ENCODE peak calls at places on chromosomes 16 and 17, in four cellular contexts. One of them, this sample, is unnamed.

GRCh38 chr17:59856859-59857794 is 35.6 kb downstream of the TUBD1 start:
- DNase-seq in brain microvascular endothelial cell: no peak
- DNase-seq in prostate gland: no peak
- DNase-seq in astrocyte: no peak
- DNase-seq in this sample: no peak

GRCh38 chr16:85309656-85310587 is 197.7 kb upstream of the CIBAR2 start:
- DNase-seq in brain microvascular endothelial cell: no peak
- DNase-seq in astrocyte: no peak
- DNase-seq in prostate gland: no peak
- DNase-seq in this sample: peak; percentile 87

GRCh38 chr17:47760409-47761140 is 27.5 kb downstream of the TBX21 start:
- DNase-seq in prostate gland: no peak
- DNase-seq in brain microvascular endothelial cell: no peak
- DNase-seq in astrocyte: no peak
- DNase-seq in this sample: no peak

GRCh38 chr16:76665571-76666275 is 388.5 kb downstream of the CNTNAP4 start:
- DNase-seq in astrocyte: no peak
- DNase-seq in prostate gland: no peak
- DNase-seq in brain microvascular endothelial cell: no peak
- DNase-seq in this sample: no peak

GRCh38 chr16:20611350-20611902 is 35.3 kb upstream of the ACSM2B start:
- DNase-seq in prostate gland: no peak
- DNase-seq in astrocyte: no peak
- DNase-seq in brain microvascular endothelial cell: no peak
- DNase-seq in this sample: no peak

GRCh38 chr16:7746971-7747370 is 414.3 kb downstream of the RBFOX1 start:
- DNase-seq in prostate gland: no peak
- DNase-seq in astrocyte: no peak
- DNase-seq in brain microvascular endothelial cell: no peak
- DNase-seq in this sample: no peak

GRCh38 chr17:82228842-82229685 is at the start of gene SLC16A3:
- DNase-seq in astrocyte: peak; percentile 48
- DNase-seq in brain microvascular endothelial cell: no peak
- DNase-seq in prostate gland: no peak
- DNase-seq in this sample: no peak

GRCh38 chr16:72481419-72481818 is 309.5 kb upstream of the PMFBP1 start:
- DNase-seq in astrocyte: no peak
- DNase-seq in prostate gland: no peak
- DNase-seq in brain microvascular endothelial cell: peak; percentile 14
- DNase-seq in this sample: no peak

GRCh38 chr17:40373324-40373723 is 8.8 kb upstream of the GJD3 start:
- DNase-seq in astrocyte: peak; percentile 7
- DNase-seq in brain microvascular endothelial cell: peak; percentile 15
- DNase-seq in prostate gland: no peak
- DNase-seq in this sample: no peak

GRCh38 chr16:28187595-28188004 is 24.2 kb downstream of the XPO6 start:
- DNase-seq in brain microvascular endothelial cell: no peak
- DNase-seq in astrocyte: no peak
- DNase-seq in prostate gland: no peak
- DNase-seq in this sample: no peak

GRCh38 chr17:81253358-81254131 is 14.4 kb downstream of the NDUFAF8 start:
- DNase-seq in brain microvascular endothelial cell: peak; percentile 27
- DNase-seq in astrocyte: no peak
- DNase-seq in prostate gland: peak; percentile 37
- DNase-seq in this sample: no peak

GRCh38 chr16:50842589-50842988 is 100.7 kb downstream of the CYLD start:
- DNase-seq in brain microvascular endothelial cell: no peak
- DNase-seq in astrocyte: peak; percentile 26
- DNase-seq in prostate gland: no peak
- DNase-seq in this sample: no peak

GRCh38 chr17:38322156-38322779 is 21.5 kb downstream of the GPR179 start:
- DNase-seq in brain microvascular endothelial cell: peak; percentile 33
- DNase-seq in prostate gland: no peak
- DNase-seq in astrocyte: peak; percentile 13
- DNase-seq in this sample: peak; percentile 67

GRCh38 chr17:74852237-74853047 is 7.2 kb downstream of the GRIN2C start:
- DNase-seq in prostate gland: no peak
- DNase-seq in brain microvascular endothelial cell: no peak
- DNase-seq in astrocyte: no peak
- DNase-seq in this sample: no peak

GRCh38 chr17:8867361-8867981 is at the start of gene PIK3R6:
- DNase-seq in prostate gland: no peak
- DNase-seq in brain microvascular endothelial cell: no peak
- DNase-seq in astrocyte: no peak
- DNase-seq in this sample: no peak

GRCh38 chr17:45221997-45222272 is 250 bp downstream of the FMNL1 start:
- DNase-seq in prostate gland: no peak
- DNase-seq in astrocyte: no peak
- DNase-seq in brain microvascular endothelial cell: no peak
- DNase-seq in this sample: no peak

GRCh38 chr16:75758215-75758614 is 31.9 kb upstream of the CPHXL start:
- DNase-seq in prostate gland: no peak
- DNase-seq in astrocyte: peak; percentile 79
- DNase-seq in brain microvascular endothelial cell: peak; percentile 45
- DNase-seq in this sample: no peak

GRCh38 chr17:59331929-59332889 is 754 bp downstream of the YPEL2 start:
- DNase-seq in prostate gland: peak; percentile 23
- DNase-seq in astrocyte: no peak
- DNase-seq in brain microvascular endothelial cell: no peak
- DNase-seq in this sample: no peak

GRCh38 chr17:81553616-81554181 is 1.5 kb upstream of the FAAP100 start:
- DNase-seq in prostate gland: no peak
- DNase-seq in astrocyte: peak; percentile 97
- DNase-seq in brain microvascular endothelial cell: peak; percentile 88
- DNase-seq in this sample: no peak

GRCh38 chr16:70573451-70574121 is 50.0 kb downstream of the SF3B3 start:
- DNase-seq in prostate gland: peak; percentile 52
- DNase-seq in astrocyte: peak; percentile 93
- DNase-seq in brain microvascular endothelial cell: peak; percentile 93
- DNase-seq in this sample: no peak

GRCh38 chr16:87581867-87582220 is 20.5 kb upstream of the JPH3 start:
- DNase-seq in astrocyte: peak; percentile 97
- DNase-seq in brain microvascular endothelial cell: peak; percentile 98
- DNase-seq in prostate gland: peak; percentile 12
- DNase-seq in this sample: no peak

GRCh38 chr16:29702307-29702706 is 23.3 kb downstream of the QPRT start:
- DNase-seq in prostate gland: no peak
- DNase-seq in astrocyte: no peak
- DNase-seq in brain microvascular endothelial cell: no peak
- DNase-seq in this sample: no peak

GRCh38 chr16:86016201-86016965 is 117.4 kb downstream of the IRF8 start:
- DNase-seq in astrocyte: peak; percentile 29
- DNase-seq in prostate gland: peak; percentile 20
- DNase-seq in brain microvascular endothelial cell: peak; percentile 34
- DNase-seq in this sample: peak; percentile 49

GRCh38 chr16:7148606-7149005 is 184.0 kb upstream of the RBFOX1 start:
- DNase-seq in prostate gland: no peak
- DNase-seq in brain microvascular endothelial cell: no peak
- DNase-seq in astrocyte: no peak
- DNase-seq in this sample: no peak

GRCh38 chr17:77117415-77117814 is 23.4 kb upstream of the SEC14L1 start:
- DNase-seq in prostate gland: no peak
- DNase-seq in astrocyte: peak; percentile 40
- DNase-seq in brain microvascular endothelial cell: no peak
- DNase-seq in this sample: no peak

GRCh38 chr17:65662166-65662565 is 100.7 kb upstream of the AXIN2 start:
- DNase-seq in prostate gland: no peak
- DNase-seq in brain microvascular endothelial cell: no peak
- DNase-seq in astrocyte: peak; percentile 59
- DNase-seq in this sample: no peak

GRCh38 chr16:47072158-47072557 is 71.6 kb downstream of the NETO2 start:
- DNase-seq in prostate gland: no peak
- DNase-seq in astrocyte: no peak
- DNase-seq in brain microvascular endothelial cell: no peak
- DNase-seq in this sample: no peak

GRCh38 chr17:43338886-43339516 is 59.8 kb upstream of the ARL4D start:
- DNase-seq in prostate gland: peak; percentile 81
- DNase-seq in brain microvascular endothelial cell: peak; percentile 56
- DNase-seq in astrocyte: no peak
- DNase-seq in this sample: peak; percentile 96

GRCh38 chr17:20706752-20707372 is 127.3 kb downstream of the CDRT15L2 start:
- DNase-seq in brain microvascular endothelial cell: no peak
- DNase-seq in astrocyte: no peak
- DNase-seq in prostate gland: peak; percentile 40
- DNase-seq in this sample: no peak

GRCh38 chr17:47252209-47252608 is 1.4 kb upstream of the ITGB3 start:
- DNase-seq in prostate gland: no peak
- DNase-seq in brain microvascular endothelial cell: no peak
- DNase-seq in astrocyte: no peak
- DNase-seq in this sample: no peak

GRCh38 chr17:42184717-42185496 is at the start of gene HCRT:
- DNase-seq in brain microvascular endothelial cell: no peak
- DNase-seq in astrocyte: no peak
- DNase-seq in prostate gland: no peak
- DNase-seq in this sample: no peak
- H3K4me3 ChIP-seq in brain microvascular endothelial cell: peak within 1 kb of the TSS; percentile 38
- H3K4me3 ChIP-seq in astrocyte: peak within 1 kb of the TSS; percentile 70
- H3K4me3 ChIP-seq in prostate gland: peak within 1 kb of the TSS; percentile 37
- H3K4me3 ChIP-seq in this sample: peak within 1 kb of the TSS; percentile 63

GRCh38 chr16:23509441-23509754 is 896 bp downstream of the GGA2 start:
- DNase-seq in brain microvascular endothelial cell: no peak
- DNase-seq in prostate gland: no peak
- DNase-seq in astrocyte: no peak
- DNase-seq in this sample: no peak
- H3K27ac ChIP-seq in brain microvascular endothelial cell: no peak overlapping the region
- H3K27ac ChIP-seq in prostate gland: peak overlapping the region; percentile 83
- H3K27ac ChIP-seq in astrocyte: no peak overlapping the region
- H3K27ac ChIP-seq in this sample: no peak overlapping the region

GRCh38 chr17:50866950-50867855 is 1.0 kb upstream of the TOB1 start:
- DNase-seq in brain microvascular endothelial cell: peak; percentile 93
- DNase-seq in astrocyte: peak; percentile 91
- DNase-seq in prostate gland: peak; percentile 98
- DNase-seq in this sample: peak; percentile 97

GRCh38 chr17:50867856-50868438 is 1.8 kb upstream of the TOB1 start:
- DNase-seq in brain microvascular endothelial cell: no peak
- DNase-seq in astrocyte: peak; percentile 75
- DNase-seq in prostate gland: no peak
- DNase-seq in this sample: no peak

GRCh38 chr17:50866261-50866949 is at the start of gene TOB1:
- DNase-seq in astrocyte: peak; percentile 92
- DNase-seq in prostate gland: peak; percentile 98
- DNase-seq in brain microvascular endothelial cell: peak; percentile 91
- DNase-seq in this sample: peak; percentile 97

GRCh38 chr17:50865868-50866260 is 290 bp downstream of the TOB1 start:
- DNase-seq in prostate gland: no peak
- DNase-seq in astrocyte: no peak
- DNase-seq in brain microvascular endothelial cell: no peak
- DNase-seq in this sample: no peak

GRCh38 chr17:50868594-50868993 is 2.4 kb upstream of the TOB1 start:
- DNase-seq in astrocyte: no peak
- DNase-seq in prostate gland: no peak
- DNase-seq in brain microvascular endothelial cell: no peak
- DNase-seq in this sample: no peak
- H3K4me3 ChIP-seq in astrocyte: no peak overlapping the region
- H3K4me3 ChIP-seq in prostate gland: peak overlapping the region; percentile 79
- H3K4me3 ChIP-seq in brain microvascular endothelial cell: no peak overlapping the region
- H3K4me3 ChIP-seq in this sample: peak overlapping the region; percentile 97

GRCh38 chr17:78764871-78765270 is 17.2 kb downstream of the CYTH1 start:
- DNase-seq in brain microvascular endothelial cell: no peak
- DNase-seq in astrocyte: no peak
- DNase-seq in prostate gland: no peak
- DNase-seq in this sample: no peak

GRCh38 chr17:78759969-78760352 is 22.1 kb downstream of the CYTH1 start:
- DNase-seq in brain microvascular endothelial cell: no peak
- DNase-seq in prostate gland: no peak
- DNase-seq in astrocyte: no peak
- DNase-seq in this sample: no peak

GRCh38 chr17:78763561-78763960 is 18.5 kb downstream of the CYTH1 start:
- DNase-seq in astrocyte: peak; percentile 72
- DNase-seq in brain microvascular endothelial cell: peak; percentile 22
- DNase-seq in prostate gland: no peak
- DNase-seq in this sample: no peak

GRCh38 chr17:78759203-78759968 is 22.7 kb downstream of the CYTH1 start:
- DNase-seq in astrocyte: peak; percentile 72
- DNase-seq in brain microvascular endothelial cell: peak; percentile 70
- DNase-seq in prostate gland: peak; percentile 58
- DNase-seq in this sample: no peak

GRCh38 chr17:78762007-78762406 is 20.1 kb downstream of the CYTH1 start:
- DNase-seq in prostate gland: no peak
- DNase-seq in astrocyte: peak; percentile 45
- DNase-seq in brain microvascular endothelial cell: no peak
- DNase-seq in this sample: no peak
- H3K27ac ChIP-seq in prostate gland: peak overlapping the region; percentile 35
- H3K27ac ChIP-seq in astrocyte: no peak overlapping the region
- H3K27ac ChIP-seq in brain microvascular endothelial cell: no peak overlapping the region
- H3K27ac ChIP-seq in this sample: no peak overlapping the region

GRCh38 chr16:24070851-24071250 is 185.3 kb upstream of the CACNG3 start:
- DNase-seq in astrocyte: peak; percentile 1
- DNase-seq in brain microvascular endothelial cell: peak; percentile 6
- DNase-seq in prostate gland: no peak
- DNase-seq in this sample: no peak

GRCh38 chr16:24071990-24072389 is 184.1 kb upstream of the CACNG3 start:
- DNase-seq in brain microvascular endothelial cell: no peak
- DNase-seq in prostate gland: no peak
- DNase-seq in astrocyte: no peak
- DNase-seq in this sample: no peak

GRCh38 chr16:24075302-24075701 is 180.8 kb upstream of the CACNG3 start:
- DNase-seq in brain microvascular endothelial cell: no peak
- DNase-seq in prostate gland: no peak
- DNase-seq in astrocyte: no peak
- DNase-seq in this sample: no peak

GRCh38 chr16:24074574-24074973 is 181.6 kb upstream of the CACNG3 start:
- DNase-seq in brain microvascular endothelial cell: no peak
- DNase-seq in prostate gland: no peak
- DNase-seq in astrocyte: no peak
- DNase-seq in this sample: no peak

DNA sequence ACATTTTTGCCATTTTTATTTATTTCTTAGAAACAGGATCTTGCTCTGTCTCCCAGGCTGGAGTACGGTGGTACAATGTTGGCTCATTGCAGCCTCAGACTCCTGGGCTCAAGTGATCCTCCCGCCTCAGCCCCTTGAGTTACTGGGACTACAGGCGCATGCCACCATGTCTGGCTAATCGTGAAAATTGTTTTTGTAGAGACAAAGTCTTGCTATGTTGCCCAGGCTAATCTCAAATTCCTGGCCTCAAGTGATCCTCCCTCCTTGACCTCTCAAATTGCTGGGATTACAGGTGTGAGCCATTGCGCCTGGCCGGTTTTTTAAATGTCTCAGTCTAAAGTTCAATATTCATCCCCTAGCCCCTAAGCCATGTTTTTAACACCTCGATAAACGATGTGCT is 182.8 kb upstream of the CACNG3 start:
- DNase-seq in astrocyte: no peak
- DNase-seq in prostate gland: no peak
- DNase-seq in brain microvascular endothelial cell: no peak
- DNase-seq in this sample: no peak
- H3K4me3 ChIP-seq in astrocyte: no peak overlapping the region
- H3K4me3 ChIP-seq in prostate gland: no peak overlapping the region
- H3K4me3 ChIP-seq in brain microvascular endothelial cell: no peak overlapping the region
- H3K4me3 ChIP-seq in this sample: no peak overlapping the region

GRCh38 chr17:78196712-78197111 is 9.6 kb downstream of the AFMID start:
- DNase-seq in prostate gland: no peak
- DNase-seq in brain microvascular endothelial cell: no peak
- DNase-seq in astrocyte: no peak
- DNase-seq in this sample: no peak
- H3K27ac ChIP-seq in prostate gland: no peak overlapping the region
- H3K27ac ChIP-seq in brain microvascular endothelial cell: no peak overlapping the region
- H3K27ac ChIP-seq in astrocyte: no peak overlapping the region
- H3K27ac ChIP-seq in this sample: no peak overlapping the region

GRCh38 chr16:66923247-66923851 is 2.0 kb downstream of the RRAD start:
- DNase-seq in brain microvascular endothelial cell: peak; percentile 56
- DNase-seq in prostate gland: no peak
- DNase-seq in astrocyte: peak; percentile 34
- DNase-seq in this sample: peak; percentile 28
- H3K4me3 ChIP-seq in brain microvascular endothelial cell: no peak overlapping the region
- H3K4me3 ChIP-seq in prostate gland: no peak overlapping the region
- H3K4me3 ChIP-seq in astrocyte: no peak overlapping the region
- H3K4me3 ChIP-seq in this sample: no peak overlapping the region

This sample was measured in dorsolateral prefrontal cortex.